ENCODE peak calls at places on chromosome 9, in four cellular contexts. One of them, this sample, is unnamed.

GRCh38 chr9:77751341-77752091 is 103.4 kb upstream of the GNA14 start:
- DNase-seq in BJ: peak
- DNase-seq in progenitor cell of endocrine pancreas: no peak
- DNase-seq in hypothalamus: no peak
- DNase-seq in this sample: peak

GRCh38 chr9:97905228-97905627 is 17.1 kb downstream of the TRMO start:
- DNase-seq in progenitor cell of endocrine pancreas: no peak
- DNase-seq in hypothalamus: no peak
- DNase-seq in BJ: no peak
- DNase-seq in this sample: no peak

GRCh38 chr9:81292056-81292805 is 397.1 kb downstream of the TLE1 start:
- DNase-seq in progenitor cell of endocrine pancreas: no peak
- DNase-seq in BJ: no peak
- DNase-seq in hypothalamus: no peak
- DNase-seq in this sample: no peak

GRCh38 chr9:114465906-114466900 is 39.1 kb downstream of the WHRN start:
- DNase-seq in progenitor cell of endocrine pancreas: no peak
- DNase-seq in hypothalamus: no peak
- DNase-seq in BJ: no peak
- DNase-seq in this sample: no peak

GRCh38 chr9:88722753-88723152 is 187.8 kb downstream of the NXNL2 start:
- DNase-seq in hypothalamus: no peak
- DNase-seq in BJ: no peak
- DNase-seq in progenitor cell of endocrine pancreas: no peak
- DNase-seq in this sample: no peak

GRCh38 chr9:93058357-93059096 is at the start of gene SUSD3:
- DNase-seq in BJ: no peak
- DNase-seq in progenitor cell of endocrine pancreas: peak
- DNase-seq in hypothalamus: no peak
- DNase-seq in this sample: peak

GRCh38 chr9:130154816-130155215 is 17.4 kb upstream of the NCS1 start:
- DNase-seq in progenitor cell of endocrine pancreas: no peak
- DNase-seq in BJ: no peak
- DNase-seq in hypothalamus: no peak
- DNase-seq in this sample: no peak

GRCh38 chr9:95005276-95006141 is 279.0 kb downstream of the AOPEP start:
- DNase-seq in progenitor cell of endocrine pancreas: no peak
- DNase-seq in hypothalamus: no peak
- DNase-seq in BJ: no peak
- DNase-seq in this sample: no peak

GRCh38 chr9:4622016-4622415 is 40.1 kb upstream of the PLPP6 start:
- DNase-seq in progenitor cell of endocrine pancreas: no peak
- DNase-seq in hypothalamus: no peak
- DNase-seq in BJ: no peak
- DNase-seq in this sample: no peak

This sample was measured in neural crest cell.